ENCODE peak calls at places on chromosomes 3 and 15, in four cellular contexts. One of them, this sample, is unnamed.

GRCh38 chr3:133887951-133888703 is 7.6 kb downstream of the RAB6B start:
- DNase-seq in GM23338: no peak
- DNase-seq in hepatocyte: no peak
- DNase-seq in SK-N-SH: no peak
- DNase-seq in this sample: peak

GRCh38 chr15:52558196-52558595 is 10.6 kb downstream of the ARPP19 start:
- DNase-seq in GM23338: no peak
- DNase-seq in hepatocyte: peak
- DNase-seq in SK-N-SH: no peak
- DNase-seq in this sample: peak

GRCh38 chr3:181383760-181384159 is 328.0 kb upstream of the SOX2 start:
- DNase-seq in GM23338: peak
- DNase-seq in hepatocyte: no peak
- DNase-seq in SK-N-SH: no peak
- DNase-seq in this sample: no peak

GRCh38 chr15:101409621-101410020 is 79.9 kb downstream of the PCSK6 start:
- DNase-seq in GM23338: no peak
- DNase-seq in hepatocyte: no peak
- DNase-seq in SK-N-SH: no peak
- DNase-seq in this sample: no peak

GRCh38 chr3:46286936-46287335 is 44.7 kb downstream of the CCR3 start:
- DNase-seq in GM23338: no peak
- DNase-seq in hepatocyte: no peak
- DNase-seq in SK-N-SH: no peak
- DNase-seq in this sample: no peak

GRCh38 chr3:82875401-82875800 is 1114.0 kb upstream of the GBE1 start:
- DNase-seq in GM23338: no peak
- DNase-seq in hepatocyte: no peak
- DNase-seq in SK-N-SH: no peak
- DNase-seq in this sample: no peak

GRCh38 chr3:196707566-196707965 is 4.5 kb downstream of the CEP19 start:
- DNase-seq in GM23338: no peak
- DNase-seq in hepatocyte: no peak
- DNase-seq in SK-N-SH: no peak
- DNase-seq in this sample: no peak

GRCh38 chr3:13110678-13111116 is 37.5 kb upstream of the IQSEC1 start:
- DNase-seq in GM23338: no peak
- DNase-seq in hepatocyte: peak
- DNase-seq in SK-N-SH: no peak
- DNase-seq in this sample: no peak

GRCh38 chr3:190382082-190382481 is 5.9 kb upstream of the CLDN16 start:
- DNase-seq in GM23338: no peak
- DNase-seq in hepatocyte: no peak
- DNase-seq in SK-N-SH: no peak
- DNase-seq in this sample: peak

GRCh38 chr3:113117511-113118302 is 93.7 kb upstream of the BOC start:
- DNase-seq in GM23338: no peak
- DNase-seq in hepatocyte: peak
- DNase-seq in SK-N-SH: no peak
- DNase-seq in this sample: peak

GRCh38 chr3:172102123-172102882 is 62.9 kb downstream of the FNDC3B start:
- DNase-seq in GM23338: no peak
- DNase-seq in hepatocyte: no peak
- DNase-seq in SK-N-SH: no peak
- DNase-seq in this sample: no peak

GRCh38 chr15:31434418-31435255 is 108.0 kb downstream of the KLF13 start:
- DNase-seq in GM23338: peak
- DNase-seq in hepatocyte: no peak
- DNase-seq in SK-N-SH: no peak
- DNase-seq in this sample: peak

GRCh38 chr3:4581040-4581439 is 87.9 kb downstream of the ITPR1 start:
- DNase-seq in GM23338: no peak
- DNase-seq in hepatocyte: peak
- DNase-seq in SK-N-SH: no peak
- DNase-seq in this sample: no peak

GRCh38 chr3:123792473-123793201 is 91.5 kb downstream of the MYLK start:
- DNase-seq in GM23338: no peak
- DNase-seq in hepatocyte: no peak
- DNase-seq in SK-N-SH: no peak
- DNase-seq in this sample: peak

GRCh38 chr15:98755138-98755537 is 106.8 kb downstream of the IGF1R start:
- DNase-seq in GM23338: no peak
- DNase-seq in hepatocyte: no peak
- DNase-seq in SK-N-SH: no peak
- DNase-seq in this sample: peak

GRCh38 chr3:113105980-113106379 is 105.4 kb upstream of the BOC start:
- DNase-seq in GM23338: no peak
- DNase-seq in hepatocyte: no peak
- DNase-seq in SK-N-SH: no peak
- DNase-seq in this sample: no peak

GRCh38 chr3:143134446-143134845 is 14.9 kb downstream of the CHST2 start:
- DNase-seq in GM23338: no peak
- DNase-seq in hepatocyte: no peak
- DNase-seq in SK-N-SH: no peak
- DNase-seq in this sample: peak

GRCh38 chr3:161781381-161781780 is 284.8 kb downstream of the OTOL1 start:
- DNase-seq in GM23338: no peak
- DNase-seq in hepatocyte: no peak
- DNase-seq in SK-N-SH: no peak
- DNase-seq in this sample: no peak

GRCh38 chr15:43107741-43108140 is 1.9 kb upstream of the UBR1 start:
- DNase-seq in GM23338: no peak
- DNase-seq in hepatocyte: no peak
- DNase-seq in SK-N-SH: no peak
- DNase-seq in this sample: no peak

GRCh38 chr3:141354517-141354916 is 13.8 kb upstream of the ZBTB38 start:
- DNase-seq in GM23338: no peak
- DNase-seq in hepatocyte: no peak
- DNase-seq in SK-N-SH: no peak
- DNase-seq in this sample: no peak

GRCh38 chr3:107855710-107856109 is 235.1 kb downstream of the CD47 start:
- DNase-seq in GM23338: peak
- DNase-seq in hepatocyte: peak
- DNase-seq in SK-N-SH: no peak
- DNase-seq in this sample: peak

GRCh38 chr3:64067510-64068346 is 44.4 kb upstream of the PSMD6 start:
- DNase-seq in GM23338: no peak
- DNase-seq in hepatocyte: no peak
- DNase-seq in SK-N-SH: no peak
- DNase-seq in this sample: peak

GRCh38 chr3:195544634-195545033 is 1.5 kb upstream of the PPP1R2 start:
- DNase-seq in GM23338: no peak
- DNase-seq in hepatocyte: no peak
- DNase-seq in SK-N-SH: no peak
- DNase-seq in this sample: no peak

GRCh38 chr3:137990427-137990826 is 19.5 kb upstream of the CLDN18 start:
- DNase-seq in GM23338: no peak
- DNase-seq in hepatocyte: no peak
- DNase-seq in SK-N-SH: no peak
- DNase-seq in this sample: no peak

GRCh38 chr3:88219138-88219792 is 69.5 kb downstream of the C3orf38 start:
- DNase-seq in GM23338: peak
- DNase-seq in hepatocyte: peak
- DNase-seq in SK-N-SH: peak
- DNase-seq in this sample: peak

GRCh38 chr15:39595621-39596221 is 14.8 kb downstream of the THBS1 start:
- DNase-seq in GM23338: no peak
- DNase-seq in hepatocyte: no peak
- DNase-seq in SK-N-SH: no peak
- DNase-seq in this sample: peak

GRCh38 chr15:62566248-62566647 is 401.2 kb upstream of the C2CD4B start:
- DNase-seq in GM23338: no peak
- DNase-seq in hepatocyte: no peak
- DNase-seq in SK-N-SH: no peak
- DNase-seq in this sample: peak

GRCh38 chr15:71189723-71190122 is 74.5 kb downstream of the THSD4 start:
- DNase-seq in GM23338: no peak
- DNase-seq in hepatocyte: no peak
- DNase-seq in SK-N-SH: no peak
- DNase-seq in this sample: peak

GRCh38 chr3:101821503-101821902 is 27.8 kb upstream of the NFKBIZ start:
- DNase-seq in GM23338: no peak
- DNase-seq in hepatocyte: no peak
- DNase-seq in SK-N-SH: no peak
- DNase-seq in this sample: no peak

GRCh38 chr3:87268646-87269211 is 7.7 kb downstream of the POU1F1 start:
- DNase-seq in GM23338: no peak
- DNase-seq in hepatocyte: no peak
- DNase-seq in SK-N-SH: no peak
- DNase-seq in this sample: no peak

GRCh38 chr3:177211503-177212277 is 14.4 kb upstream of the TBL1XR1 start:
- DNase-seq in GM23338: no peak
- DNase-seq in hepatocyte: peak
- DNase-seq in SK-N-SH: no peak
- DNase-seq in this sample: no peak

GRCh38 chr15:101056366-101057334 is 137.5 kb downstream of the LRRK1 start:
- DNase-seq in GM23338: no peak
- DNase-seq in hepatocyte: peak
- DNase-seq in SK-N-SH: peak
- DNase-seq in this sample: no peak

GRCh38 chr15:81270781-81271491 is 53.0 kb downstream of the STARD5 start:
- DNase-seq in GM23338: no peak
- DNase-seq in hepatocyte: no peak
- DNase-seq in SK-N-SH: no peak
- DNase-seq in this sample: peak

DNA sequence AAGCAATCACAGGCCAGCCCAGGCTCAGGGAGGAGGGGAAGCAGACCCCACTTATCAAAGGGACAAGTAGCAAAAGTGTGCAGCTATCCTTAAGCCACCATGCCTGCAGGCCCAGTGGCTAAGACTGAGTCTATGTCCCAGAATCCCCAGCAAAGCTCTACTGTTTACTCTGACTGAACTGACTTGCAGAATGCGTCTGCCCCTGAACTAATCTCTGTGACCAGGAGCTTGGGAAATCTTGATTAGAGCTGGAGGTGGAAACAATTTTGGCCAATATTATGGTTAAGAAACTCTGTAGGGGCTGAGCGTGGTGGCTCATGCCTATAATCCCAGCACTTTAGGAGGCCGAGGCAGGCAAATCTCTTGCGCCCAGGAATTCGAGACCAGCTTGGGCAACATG is 22.6 kb downstream of the DPH3 start:
- DNase-seq in GM23338: no peak
- DNase-seq in hepatocyte: no peak
- DNase-seq in SK-N-SH: no peak
- DNase-seq in this sample: no peak
- TF ChIP-seq EZH2phosphoT487 in GM23338: no peak
- TF ChIP-seq EZH2phosphoT487 in hepatocyte: no peak
- TF ChIP-seq EZH2phosphoT487 in SK-N-SH: no peak
- TF ChIP-seq EZH2phosphoT487 in this sample: no peak

DNA sequence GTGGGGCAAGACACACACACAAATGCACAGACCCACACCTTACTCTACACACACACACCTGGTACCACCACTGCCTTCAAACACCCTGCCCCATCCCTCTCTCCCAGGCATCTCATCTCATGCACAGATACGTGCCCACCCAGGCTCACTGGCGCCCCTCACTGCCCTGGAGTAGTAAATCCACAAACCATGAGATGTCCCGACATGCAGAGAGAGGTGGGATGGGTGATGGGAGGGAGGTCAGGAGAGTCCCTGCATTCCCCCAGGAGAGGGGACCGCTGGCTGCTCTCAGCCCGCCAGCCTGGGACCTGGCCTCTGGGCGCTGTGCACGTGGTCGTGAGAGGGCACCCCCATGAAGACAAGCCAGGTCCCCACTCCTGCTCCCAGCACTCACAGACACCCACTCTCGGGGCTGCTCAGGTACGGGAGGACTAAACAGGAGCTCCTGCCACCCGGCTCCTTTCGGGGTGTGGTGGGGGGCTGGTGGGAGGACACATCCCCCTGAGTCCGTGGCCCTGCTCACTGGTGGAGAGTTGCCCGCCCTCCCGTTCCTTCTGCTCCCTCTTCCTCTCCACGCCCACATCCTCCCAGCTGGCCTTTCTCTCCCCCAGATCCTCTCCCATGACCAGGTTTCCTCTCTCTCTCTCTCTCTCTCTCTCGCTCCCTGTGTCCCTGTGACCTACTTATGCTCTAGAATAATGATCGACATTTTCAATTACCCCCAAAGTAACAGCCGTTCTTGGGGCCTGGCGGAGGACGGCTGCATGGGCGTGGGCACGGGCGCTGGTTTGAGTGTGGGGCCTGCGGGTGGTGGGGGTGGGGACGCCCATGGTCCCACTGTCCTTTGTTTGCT is 18.8 kb upstream of the CSPG4 start:
- DNase-seq in GM23338: peak
- DNase-seq in hepatocyte: peak
- DNase-seq in SK-N-SH: peak
- DNase-seq in this sample: no peak
- TF ChIP-seq EZH2phosphoT487 in GM23338: no peak
- TF ChIP-seq EZH2phosphoT487 in hepatocyte: no peak
- TF ChIP-seq EZH2phosphoT487 in SK-N-SH: no peak
- TF ChIP-seq EZH2phosphoT487 in this sample: no peak

GRCh38 chr15:90097475-90097874 is 4.8 kb downstream of the IDH2 start:
- DNase-seq in GM23338: no peak
- DNase-seq in hepatocyte: no peak
- DNase-seq in SK-N-SH: no peak
- DNase-seq in this sample: no peak
- TF ChIP-seq EZH2phosphoT487 in GM23338: no peak
- TF ChIP-seq EZH2phosphoT487 in hepatocyte: no peak
- TF ChIP-seq EZH2phosphoT487 in SK-N-SH: no peak
- TF ChIP-seq EZH2phosphoT487 in this sample: no peak

GRCh38 chr3:37014620-37015019 is 21.3 kb downstream of the MLH1 start:
- DNase-seq in GM23338: peak
- DNase-seq in hepatocyte: peak
- DNase-seq in SK-N-SH: no peak
- DNase-seq in this sample: no peak
- TF ChIP-seq EZH2phosphoT487 in GM23338: no peak
- TF ChIP-seq EZH2phosphoT487 in hepatocyte: no peak
- TF ChIP-seq EZH2phosphoT487 in SK-N-SH: no peak
- TF ChIP-seq EZH2phosphoT487 in this sample: no peak

This sample was measured in GM23248.